ENCODE peak calls at places on chromosomes 2 and 18, in five cellular contexts. R is cardiac fibroblast; T is naive thymus-derived CD4-positive, alpha-beta T cell; Q is AG09309; E is tibial artery. V is an unnamed sample.

GRCh38 chr2:71530246-71530986 is 77.1 kb downstream of the DYSF start:
- DNase-seq in R (peak; percentile 67), T (no peak), Q (no peak), E (no peak), V (no peak)

GRCh38 chr18:8162797-8163196 is 446.4 kb upstream of the RAB12 start:
- DNase-seq in R (no peak), T (no peak), Q (no peak), E (no peak), V (no peak)

GRCh38 chr18:6434987-6435709 is 20.4 kb upstream of the L3MBTL4 start:
- DNase-seq in R (no peak), T (no peak), Q (no peak), E (no peak), V (no peak)

GRCh38 chr2:136408795-136409194 is 290.8 kb upstream of the CXCR4 start:
- DNase-seq in R (no peak), T (no peak), Q (no peak), E (no peak), V (no peak)

GRCh38 chr2:158993721-158994587 is 25.5 kb downstream of the TANC1 start:
- DNase-seq in R (no peak), T (no peak), Q (no peak), E (no peak), V (no peak)

GRCh38 chr2:40289771-40290404 is 162.0 kb downstream of the SLC8A1 start:
- DNase-seq in R (no peak), T (no peak), Q (no peak), E (no peak), V (no peak)

GRCh38 chr18:46452820-46453219 is 204.2 kb downstream of the LOXHD1 start:
- DNase-seq in R (no peak), T (no peak), Q (no peak), E (no peak), V (no peak)

GRCh38 chr18:3605562-3606443 is 155.8 kb downstream of the TGIF1 start:
- DNase-seq in R (peak; percentile 70), T (peak; percentile 62), Q (no peak), E (no peak), V (peak; percentile 41)

GRCh38 chr2:236769981-236770671 is 200.5 kb downstream of the ACKR3 start:
- DNase-seq in R (peak; percentile 81), T (no peak), Q (peak; percentile 80), E (no peak), V (no peak)

GRCh38 chr2:105287692-105288091 is 41.8 kb downstream of the TGFBRAP1 start:
- DNase-seq in R (peak; percentile 48), T (peak; percentile 15), Q (no peak), E (no peak), V (no peak)

GRCh38 chr2:97713296-97714083 is at the start of gene ZAP70:
- DNase-seq in R (no peak), T (peak; percentile 81), Q (no peak), E (no peak), V (peak; percentile 55)

GRCh38 chr18:78192044-78192443 is 787.6 kb upstream of the SALL3 start:
- DNase-seq in R (no peak), T (no peak), Q (no peak), E (no peak), V (no peak)

GRCh38 chr2:36287363-36288275 is 68.0 kb upstream of the CRIM1 start:
- DNase-seq in R (peak; percentile 17), T (no peak), Q (no peak), E (no peak), V (no peak)

GRCh38 chr2:16066261-16067036 is 126.1 kb downstream of the MYCN start:
- DNase-seq in R (no peak), T (no peak), Q (no peak), E (no peak), V (no peak)

GRCh38 chr2:52269696-52270485 is 1238.0 kb upstream of the NRXN1 start:
- DNase-seq in R (peak; percentile 64), T (no peak), Q (no peak), E (no peak), V (no peak)

GRCh38 chr2:205585451-205586045 is 96.8 kb upstream of the NRP2 start:
- DNase-seq in R (no peak), T (no peak), Q (no peak), E (no peak), V (no peak)

GRCh38 chr2:188979119-188979729 is 5.1 kb downstream of the COL3A1 start:
- DNase-seq in R (no peak), T (no peak), Q (no peak), E (no peak), V (no peak)
- H3K4me3 ChIP-seq in R (peak overlapping the region; percentile 71), T (no peak overlapping the region), Q (peak overlapping the region; percentile 3), E (peak overlapping the region; percentile 68), V (no peak overlapping the region)

GRCh38 chr2:24917086-24917485 is 3.0 kb downstream of the ADCY3 start:
- DNase-seq in R (peak; percentile 33), T (no peak), Q (no peak), E (no peak), V (no peak)
- H3K4me3 ChIP-seq in R (peak overlapping the region; percentile 18), T (no peak overlapping the region), Q (no peak overlapping the region), E (no peak overlapping the region), V (no peak overlapping the region)

GRCh38 chr2:190062617-190063016 is at the start of gene MSTN:
- DNase-seq in R (no peak), T (no peak), Q (no peak), E (no peak), V (no peak)
- H3K4me3 ChIP-seq in R (no peak within 1 kb of the TSS), T (no peak within 1 kb of the TSS), Q (no peak within 1 kb of the TSS), E (no peak within 1 kb of the TSS), V (no peak within 1 kb of the TSS)

GRCh38 chr2:44940053-44940494 is 1.4 kb upstream of the SIX3 start:
- DNase-seq in R (no peak), T (no peak), Q (no peak), E (no peak), V (no peak)

GRCh38 chr2:44937688-44938240 is 3.7 kb upstream of the SIX3 start:
- DNase-seq in R (no peak), T (no peak), Q (no peak), E (no peak), V (no peak)

GRCh38 chr2:44940612-44941464 is 664 bp upstream of the SIX3 start:
- DNase-seq in R (no peak), T (no peak), Q (no peak), E (no peak), V (no peak)

GRCh38 chr2:44938287-44939073 is 3.0 kb upstream of the SIX3 start:
- DNase-seq in R (no peak), T (no peak), Q (no peak), E (no peak), V (no peak)

GRCh38 chr2:44939074-44940052 is 2.1 kb upstream of the SIX3 start:
- DNase-seq in R (no peak), T (no peak), Q (no peak), E (no peak), V (no peak)
- H3K4me3 ChIP-seq in R (peak overlapping the region; percentile 18), T (no peak overlapping the region), Q (no peak overlapping the region), E (peak overlapping the region; percentile 34), V (no peak overlapping the region)

GRCh38 chr2:101124684-101125366 is 26.4 kb downstream of the TBC1D8 start:
- DNase-seq in R (peak; percentile 79), T (no peak), Q (peak; percentile 67), E (peak; percentile 83), V (no peak)
- H3K4me3 ChIP-seq in R (peak overlapping the region; percentile 18), T (no peak overlapping the region), Q (no peak overlapping the region), E (peak overlapping the region; percentile 5), V (no peak overlapping the region)

DNA sequence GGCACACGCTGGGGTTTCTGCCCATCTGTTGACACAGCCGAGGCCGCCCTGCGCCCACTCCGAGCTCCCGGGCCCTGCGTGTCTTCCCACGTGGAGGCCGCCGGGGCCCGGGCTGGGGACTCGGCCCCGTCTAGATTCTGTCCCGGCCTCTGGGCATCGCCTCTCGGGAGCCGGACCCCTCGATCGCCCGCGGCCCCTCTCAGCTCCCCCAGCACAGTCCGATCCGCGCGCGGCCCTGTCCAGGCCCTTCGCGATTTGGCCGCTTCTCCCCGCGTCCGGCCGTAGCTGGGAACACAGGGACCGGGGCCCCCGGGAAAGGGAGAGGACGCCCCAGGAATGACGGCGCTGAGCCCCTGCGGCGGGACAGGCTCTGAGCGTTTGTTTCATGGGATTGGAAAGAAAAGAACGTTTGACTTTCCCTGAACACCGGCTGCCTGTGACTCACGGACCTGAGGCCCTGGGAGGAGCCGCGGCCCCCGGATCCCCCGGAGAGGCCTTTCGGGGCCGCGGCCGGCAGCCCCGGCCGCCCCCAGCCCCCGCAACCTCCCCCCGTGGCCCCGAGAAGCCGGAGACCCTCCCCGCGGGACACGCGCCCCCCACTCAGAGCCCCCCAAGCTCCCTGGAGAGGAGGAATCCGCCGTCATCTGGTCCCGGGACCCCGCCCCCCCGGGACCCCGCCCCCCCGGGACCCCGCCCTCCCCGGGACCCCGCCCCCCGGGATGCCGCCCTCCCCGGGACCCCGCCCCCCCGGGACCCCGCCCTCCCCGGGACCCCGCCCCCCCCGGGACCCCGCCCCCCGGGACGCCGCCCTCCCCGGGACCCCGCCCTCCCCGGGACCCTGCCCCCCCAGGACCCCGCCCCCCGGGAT is 62.7 kb upstream of the CTDP1 start:
- DNase-seq in R (peak; percentile 16), T (no peak), Q (no peak), E (no peak), V (peak; percentile 43)
- H3K4me3 ChIP-seq in R (no peak overlapping the region), T (no peak overlapping the region), Q (no peak overlapping the region), E (peak overlapping the region; percentile 50), V (no peak overlapping the region)

DNA sequence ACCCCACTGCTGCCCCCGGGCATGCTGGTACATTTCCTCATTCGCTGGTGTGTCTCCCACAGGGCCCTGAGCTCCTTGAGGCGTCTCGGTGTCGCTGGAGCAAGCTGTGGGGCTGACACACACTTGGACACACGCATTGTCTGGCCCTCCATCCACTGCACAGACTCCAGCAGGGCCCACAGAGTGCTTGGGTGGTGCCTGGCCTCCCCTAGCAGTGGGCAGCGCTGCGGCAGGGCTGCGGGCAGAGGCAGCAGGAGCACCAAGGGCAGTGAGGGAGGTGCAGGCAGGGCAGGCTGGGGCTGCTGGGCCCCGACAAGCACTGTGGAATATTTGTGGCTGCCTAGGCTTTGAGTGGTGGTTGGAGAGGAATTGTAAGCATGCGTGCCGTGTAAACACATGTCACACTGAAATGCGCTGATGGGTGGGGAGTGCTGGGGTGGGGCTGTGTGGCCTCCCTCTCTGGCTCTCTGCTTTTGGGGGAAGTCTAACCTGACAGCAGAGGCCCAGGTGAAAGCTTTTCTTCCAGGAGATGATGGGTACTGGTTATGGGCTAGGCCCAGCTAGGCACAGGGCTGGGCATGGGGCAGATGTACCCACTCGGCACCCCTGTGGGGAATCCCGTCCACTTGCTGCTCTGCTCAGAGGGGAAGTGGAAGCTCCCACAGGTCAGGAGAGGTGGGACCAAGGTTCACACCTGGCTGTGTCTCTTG is 55.5 kb upstream of the HS6ST1 start:
- DNase-seq in R (peak; percentile 67), T (no peak), Q (peak; percentile 66), E (peak; percentile 16), V (no peak)
- H3K4me3 ChIP-seq in R (no peak overlapping the region), T (no peak overlapping the region), Q (no peak overlapping the region), E (no peak overlapping the region), V (no peak overlapping the region)

V was measured in CD8-positive, alpha-beta memory T cell.